ENCODE peak calls at places on chromosomes 16 and 17, in four cellular contexts. Q is neuronal stem cell; I is adrenal gland; J is CD4-positive, CD25-positive, alpha-beta regulatory T cell. F is an unnamed sample. For H3K4me1, the result is how much of the 10 kb centered on the place peaks cover.

GRCh38 chr17:41782142-41782541 is 4.4 kb downstream of the JUP start:
- DNase-seq in Q (no peak), I (no peak), J (no peak), F (peak)

GRCh38 chr17:43350888-43351361 is 47.9 kb upstream of the ARL4D start:
- DNase-seq in Q (no peak), I (peak), J (no peak), F (no peak)

GRCh38 chr17:15444805-15445204 is 22.6 kb downstream of the CDRT4 start:
- DNase-seq in Q (no peak), I (no peak), J (no peak), F (no peak)

GRCh38 chr17:67171560-67171959 is 73.4 kb downstream of the HELZ start:
- DNase-seq in Q (no peak), I (no peak), J (no peak), F (no peak)

GRCh38 chr16:1152123-1152638 is 725 bp upstream of the CACNA1H start:
- DNase-seq in Q (peak), I (no peak), J (peak), F (no peak)

GRCh38 chr16:80622007-80622406 is 81.2 kb downstream of the DYNLRB2 start:
- DNase-seq in Q (no peak), I (no peak), J (no peak), F (no peak)

GRCh38 chr17:78997231-78997741 is 12.3 kb downstream of the CANT1 start:
- DNase-seq in Q (no peak), I (peak), J (no peak), F (no peak)

GRCh38 chr16:29700253-29700987 is 21.4 kb downstream of the QPRT start:
- DNase-seq in Q (peak), I (peak), J (peak), F (peak)

GRCh38 chr17:67366193-67367157 is at the start of gene PSMD12:
- DNase-seq in Q (peak), I (peak), J (peak), F (peak)

GRCh38 chr17:39774043-39774442 is 36.3 kb downstream of the GRB7 start:
- DNase-seq in Q (no peak), I (no peak), J (no peak), F (no peak)

GRCh38 chr17:19003966-19004600 is 481 bp downstream of the FAM83G start:
- DNase-seq in Q (peak), I (peak), J (peak), F (no peak)

GRCh38 chr16:17466876-17467275 is 3.9 kb downstream of the XYLT1 start:
- DNase-seq in Q (no peak), I (no peak), J (no peak), F (no peak)

GRCh38 chr17:18992454-18993130 is 12.0 kb downstream of the FAM83G start:
- DNase-seq in Q (no peak), I (no peak), J (no peak), F (no peak)

GRCh38 chr17:8222630-8223355 is 12.4 kb upstream of the AURKB start:
- DNase-seq in Q (peak), I (peak), J (peak), F (peak)

GRCh38 chr17:38745545-38745944 is 2.6 kb downstream of the PCGF2 start:
- DNase-seq in Q (no peak), I (no peak), J (no peak), F (no peak)

GRCh38 chr17:6023452-6023851 is 46.7 kb upstream of the WSCD1 start:
- DNase-seq in Q (no peak), I (no peak), J (no peak), F (no peak)

GRCh38 chr16:66662445-66663194 is 33.9 kb downstream of the CMTM4 start:
- DNase-seq in Q (no peak), I (no peak), J (no peak), F (no peak)

DNA sequence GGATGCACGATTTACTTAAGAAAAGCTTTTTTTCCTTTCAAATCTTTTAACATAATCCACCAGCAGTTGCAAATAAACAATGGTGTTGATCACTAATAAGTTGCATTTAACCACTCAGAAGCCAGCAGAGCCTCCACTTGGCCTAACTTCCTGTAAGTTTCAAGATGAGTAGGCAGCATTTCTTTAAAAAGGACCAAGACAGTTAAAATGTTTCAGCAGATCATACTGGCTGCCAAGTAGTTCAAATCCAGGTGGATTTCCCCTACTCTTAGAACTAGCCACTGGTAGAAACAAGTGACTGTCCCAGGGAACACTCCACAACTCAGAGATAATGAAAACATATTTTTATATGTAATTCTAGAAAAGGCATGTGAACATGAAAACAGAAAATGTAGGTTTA is 17.0 kb upstream of the RFFL start:
- DNase-seq in Q (no peak), I (no peak), J (no peak), F (no peak)
- H3K4me1 ChIP-seq in Q (under half), I (under half), J (half or more), F (under half)

GRCh38 chr17:45313419-45313771 is 3.4 kb downstream of the MAP3K14 start:
- DNase-seq in Q (no peak), I (no peak), J (no peak), F (no peak)
- H3K4me3 ChIP-seq in Q (no peak), I (no peak), J (peak), F (peak)

DNA sequence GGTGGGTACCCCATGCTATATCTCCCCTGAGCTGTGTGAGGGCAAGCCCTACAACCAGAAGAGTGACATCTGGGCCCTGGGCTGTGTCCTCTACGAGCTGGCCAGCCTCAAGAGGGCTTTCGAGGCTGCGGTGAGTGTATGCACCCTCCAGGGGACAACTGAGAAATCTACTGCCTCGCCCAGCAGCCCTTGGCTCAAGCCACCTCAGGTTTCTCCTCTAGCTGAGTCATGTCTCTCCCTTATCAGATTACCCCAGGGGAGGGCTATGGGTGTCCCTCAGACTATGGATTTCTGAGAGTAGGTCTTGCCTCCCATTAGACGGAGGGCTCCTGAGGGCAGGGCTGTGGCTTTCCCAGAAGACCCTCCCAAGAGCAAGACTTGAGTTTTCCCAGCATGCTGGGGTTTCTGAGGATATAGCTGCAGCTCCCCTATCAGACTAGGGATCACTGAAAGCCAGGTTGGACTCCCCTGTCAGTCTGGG is 6.7 kb downstream of the NEK8 start:
- DNase-seq in Q (no peak), I (no peak), J (no peak), F (no peak)
- H3K27ac ChIP-seq in Q (no peak), I (no peak), J (no peak), F (no peak)

GRCh38 chr17:81094744-81095607 is 60.0 kb downstream of the BAIAP2 start:
- DNase-seq in Q (peak), I (peak), J (peak), F (no peak)
- H3K4me1 ChIP-seq in Q (half or more), I (under half), J (under half), F (under half)

GRCh38 chr16:27404163-27404823 is 2.3 kb downstream of the IL21R start:
- DNase-seq in Q (no peak), I (no peak), J (no peak), F (no peak)
- H3K4me3 ChIP-seq in Q (no peak), I (no peak), J (peak), F (no peak)

GRCh38 chr16:10824111-10824893 is 5.7 kb upstream of the TVP23A start:
- DNase-seq in Q (no peak), I (peak), J (no peak), F (no peak)
- H3K27ac ChIP-seq in Q (no peak), I (peak), J (no peak), F (peak)

GRCh38 chr16:57019746-57020145 is 30.4 kb downstream of the NLRC5 start:
- DNase-seq in Q (no peak), I (no peak), J (no peak), F (no peak)

GRCh38 chr16:57013902-57014301 is 24.5 kb downstream of the NLRC5 start:
- DNase-seq in Q (no peak), I (no peak), J (no peak), F (no peak)

GRCh38 chr16:57017251-57017650 is 27.9 kb downstream of the NLRC5 start:
- DNase-seq in Q (no peak), I (no peak), J (no peak), F (no peak)

GRCh38 chr16:57016301-57016700 is 26.9 kb downstream of the NLRC5 start:
- DNase-seq in Q (no peak), I (no peak), J (no peak), F (no peak)

DNA sequence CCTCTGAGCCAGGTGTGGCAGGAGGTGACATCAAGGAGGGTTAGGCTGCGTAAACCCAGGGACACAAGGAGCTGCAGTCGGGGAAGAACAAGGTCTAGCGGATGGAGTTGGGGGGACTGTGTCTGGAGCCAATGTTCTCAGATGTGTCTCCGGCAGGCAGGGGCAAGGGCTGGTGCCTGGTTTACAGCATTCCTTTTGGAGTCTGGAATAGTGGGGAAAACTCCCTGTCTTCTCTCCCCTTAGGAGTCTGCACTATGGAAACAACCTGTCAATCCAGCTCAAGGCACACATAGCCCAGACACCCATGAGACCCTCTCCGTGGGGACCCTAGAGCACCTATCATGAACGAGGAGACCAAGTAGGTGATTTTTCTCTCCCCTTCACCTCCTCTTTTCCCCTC is 27.5 kb downstream of the NLRC5 start:
- DNase-seq in Q (no peak), I (no peak), J (no peak), F (no peak)
- H3K4me1 ChIP-seq in Q (under half), I (under half), J (half or more), F (under half)

GRCh38 chr16:68995011-68995504 is 110.4 kb upstream of the HAS3 start:
- DNase-seq in Q (no peak), I (no peak), J (no peak), F (no peak)
- H3K4me3 ChIP-seq in Q (no peak), I (no peak), J (no peak), F (no peak)